ENCODE peak calls at places on chromosome 3, in ten cellular contexts. E is transverse colon, R is mucosa of descending colon, O is GM23338, T is fibroblast of lung, N is endodermal cell, D is bronchial epithelial cell, H is IMR-90, J is neural progenitor cell, A is right lobe of liver. V is an unnamed sample.

GRCh38 chr3:53712817-53713388 is 133.3 kb downstream of the CHDH start:
- DNase-seq in H (no peak), D (no peak), J (no peak), N (peak; percentile 32), T (no peak), A (no peak), O (no peak), E (no peak), R (no peak), V (no peak)

GRCh38 chr3:182979719-182980191 is 583 bp downstream of the DCUN1D1 start:
- DNase-seq in J (peak; percentile 74), R (no peak), T (no peak), H (peak; percentile 5), N (peak; percentile 76), E (peak; percentile 35), O (peak; percentile 68), D (peak; percentile 19), A (peak; percentile 63), V (no peak)

GRCh38 chr3:183714622-183715021 is 17.0 kb downstream of the YEATS2 start:
- DNase-seq in R (no peak), N (no peak), J (no peak), T (no peak), H (no peak), A (no peak), D (no peak), E (no peak), O (no peak), V (no peak)

GRCh38 chr3:70882104-70882503 is 569.7 kb upstream of the MDFIC2 start:
- DNase-seq in A (no peak), O (no peak), H (peak; percentile 69), E (no peak), R (no peak), D (peak; percentile 68), T (peak; percentile 83), J (no peak), N (no peak), V (no peak)

GRCh38 chr3:29140706-29141105 is 140.2 kb upstream of the RBMS3 start:
- DNase-seq in O (no peak), R (no peak), H (peak; percentile 36), E (no peak), D (no peak), N (no peak), T (peak; percentile 28), J (no peak), A (no peak), V (no peak)

GRCh38 chr3:159762238-159762637 is 226.4 kb upstream of the IL12A start:
- DNase-seq in O (peak; percentile 54), J (peak; percentile 29), D (peak; percentile 34), H (no peak), N (no peak), R (no peak), T (no peak), E (no peak), A (no peak), V (no peak)

GRCh38 chr3:71401695-71402231 is 181.8 kb downstream of the FOXP1 start:
- DNase-seq in T (no peak), N (no peak), E (no peak), H (no peak), R (no peak), J (peak; percentile 4), D (no peak), O (no peak), A (no peak), V (no peak)

GRCh38 chr3:177119829-177120228 is 77.5 kb downstream of the TBL1XR1 start:
- DNase-seq in A (no peak), R (no peak), O (no peak), J (no peak), N (no peak), H (no peak), T (no peak), D (no peak), E (no peak), V (no peak)

GRCh38 chr3:16728762-16729745 is 123.8 kb upstream of the DAZL start:
- DNase-seq in T (no peak), N (no peak), O (no peak), D (peak; percentile 79), R (no peak), J (no peak), A (no peak), H (peak; percentile 63), E (no peak), V (peak; percentile 16)

GRCh38 chr3:33125840-33126239 is 12.0 kb downstream of the CRTAP start:
- DNase-seq in H (no peak), D (no peak), A (no peak), E (no peak), T (no peak), J (no peak), R (no peak), N (no peak), O (no peak), V (no peak)

GRCh38 chr3:126782554-126782953 is 78.5 kb downstream of the CHCHD6 start:
- DNase-seq in N (no peak), J (no peak), H (peak; percentile 87), D (peak; percentile 99), T (peak; percentile 78), E (peak; percentile 66), R (no peak), A (no peak), O (peak; percentile 19), V (peak; percentile 84)

GRCh38 chr3:127747751-127748521 is 74.4 kb downstream of the MGLL start:
- DNase-seq in O (no peak), H (peak; percentile 95), E (peak; percentile 71), D (peak; percentile 86), J (no peak), T (peak; percentile 91), N (peak; percentile 28), A (no peak), R (peak; percentile 74), V (peak; percentile 84)

DNA sequence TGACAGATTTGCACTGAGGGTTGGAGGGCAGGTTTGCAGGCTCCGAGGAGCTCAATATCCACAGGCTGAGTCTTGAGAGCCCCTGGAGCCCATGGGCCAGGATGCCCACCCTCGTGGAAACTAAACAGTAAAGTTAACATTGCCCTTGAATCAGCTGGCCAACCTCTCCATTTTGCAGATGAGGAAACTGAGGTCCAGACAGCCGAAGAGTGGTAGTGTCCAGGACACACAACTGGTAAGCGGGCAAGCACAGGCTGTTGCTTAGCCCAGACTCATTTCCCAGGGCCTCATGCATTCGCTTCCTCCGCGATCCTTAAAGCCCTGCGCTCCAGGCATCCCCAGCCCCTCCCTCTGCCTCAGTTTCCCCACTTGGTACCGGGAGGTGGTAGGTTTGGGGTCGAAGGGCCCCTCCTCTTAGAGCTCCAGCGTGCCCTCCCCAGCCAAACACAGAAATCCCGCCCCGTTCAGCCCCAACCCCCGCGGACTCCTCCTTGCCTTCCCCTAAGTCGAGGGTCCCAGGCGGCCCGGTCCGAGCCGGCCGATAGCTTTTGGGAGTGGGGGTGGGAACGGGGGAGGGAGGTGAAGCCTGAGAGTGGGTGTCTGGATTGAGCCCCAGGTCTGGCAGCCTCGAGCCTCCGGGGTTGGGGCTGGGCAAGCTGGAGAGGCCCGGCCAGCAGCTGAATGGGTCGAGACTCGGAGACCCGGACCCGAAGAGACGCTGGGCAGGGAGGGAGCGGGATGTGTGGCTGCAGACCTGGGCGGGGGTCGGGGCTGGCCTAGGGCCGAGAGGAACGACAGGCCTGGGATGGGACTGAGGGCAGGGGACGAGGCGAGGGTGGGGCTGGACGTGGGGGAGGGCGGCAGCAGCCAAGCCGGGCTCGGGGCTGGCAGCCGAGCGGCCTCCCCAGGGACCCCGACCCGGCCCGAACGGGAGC is 3.6 kb downstream of the PTH1R start:
- DNase-seq in O (peak; percentile 72), N (peak; percentile 86), T (no peak), J (peak; percentile 54), A (no peak), R (no peak), E (no peak), D (no peak), H (no peak), V (no peak)
- H3K4me3 ChIP-seq in O (peak overlapping the region; percentile 82), N (peak overlapping the region; percentile 53), T (no peak overlapping the region), J (peak overlapping the region; percentile 58), A (peak overlapping the region; percentile 46), R (no peak overlapping the region), E (peak overlapping the region; percentile 50), D (no peak overlapping the region), H (no peak overlapping the region), V (peak overlapping the region; percentile 43)

GRCh38 chr3:38163117-38163870 is 2.0 kb upstream of the OXSR1 start:
- DNase-seq in J (peak; percentile 32), E (no peak), N (peak; percentile 54), O (peak; percentile 51), H (no peak), R (no peak), T (no peak), D (no peak), A (no peak), V (no peak)
- TF ChIP-seq CTCF in J (peak; percentile 9), E (peak; percentile 23), N (peak; percentile 56), O (no peak), H (no peak), R (no peak), T (no peak), D (peak; percentile 24), A (no peak), V (peak; percentile 15)

DNA sequence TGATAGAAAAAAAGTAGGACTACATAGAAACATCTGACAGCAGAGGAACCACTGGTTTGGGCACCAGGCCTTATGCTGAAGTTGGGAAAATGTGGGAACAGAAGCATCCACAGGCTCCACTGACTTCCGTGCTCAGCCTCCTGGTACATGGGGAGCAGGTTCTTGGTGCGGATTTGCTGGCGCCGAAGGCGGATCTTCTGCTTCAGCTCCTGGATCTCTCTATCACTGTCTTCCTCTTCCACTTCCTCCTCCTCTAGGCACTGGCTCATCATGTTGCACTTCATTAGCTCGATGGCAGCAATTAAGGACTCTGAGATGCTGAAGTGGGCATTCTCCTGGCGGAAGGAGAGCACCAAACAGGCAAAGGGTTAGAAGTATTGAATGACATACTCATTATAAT is 42.5 kb downstream of the RUBCN start:
- DNase-seq in T (no peak), R (no peak), D (no peak), E (no peak), H (no peak), O (no peak), A (no peak), N (no peak), J (no peak), V (no peak)
- H3K36me3 ChIP-seq in T (peaks cover 9% of the 10 kb centered on the region), R (peaks cover 3% of the 10 kb centered on the region), D (peaks cover 1% of the 10 kb centered on the region), E (no peaks in the 10 kb centered on the region), H (peaks cover 37% of the 10 kb centered on the region), O (peaks cover 11% of the 10 kb centered on the region), A (peaks cover 19% of the 10 kb centered on the region), N (peaks cover 78% of the 10 kb centered on the region), J (no peaks in the 10 kb centered on the region), V (peaks cover 4% of the 10 kb centered on the region)

GRCh38 chr3:106206165-106206564 is 337.4 kb upstream of the CBLB start:
- DNase-seq in N (no peak), E (no peak), A (no peak), J (no peak), O (peak; percentile 47), H (peak; percentile 36), D (peak; percentile 76), T (peak; percentile 28), R (no peak), V (no peak)

GRCh38 chr3:106208979-106209378 is 340.2 kb upstream of the CBLB start:
- DNase-seq in R (no peak), E (no peak), J (no peak), D (peak; percentile 47), T (peak; percentile 57), A (no peak), O (no peak), H (peak; percentile 30), N (no peak), V (no peak)

GRCh38 chr3:106208266-106208665 is 339.5 kb upstream of the CBLB start:
- DNase-seq in N (no peak), D (no peak), R (no peak), J (no peak), H (no peak), A (no peak), O (no peak), T (peak; percentile 71), E (no peak), V (no peak)

GRCh38 chr3:106204160-106204868 is 335.5 kb upstream of the CBLB start:
- DNase-seq in H (peak; percentile 16), T (no peak), J (no peak), O (no peak), D (no peak), A (no peak), R (no peak), E (no peak), N (no peak), V (no peak)

GRCh38 chr3:106206613-106207012 is 337.8 kb upstream of the CBLB start:
- DNase-seq in T (no peak), E (no peak), D (no peak), H (no peak), N (no peak), J (no peak), O (no peak), A (no peak), R (no peak), V (no peak)
- H3K4me3 ChIP-seq in T (no peak overlapping the region), E (no peak overlapping the region), D (no peak overlapping the region), H (no peak overlapping the region), N (no peak overlapping the region), J (no peak overlapping the region), O (no peak overlapping the region), A (no peak overlapping the region), R (no peak overlapping the region), V (no peak overlapping the region)